ENCODE peak calls at places on chromosomes 11 and 22, in seven cellular contexts. C is upper lobe of right lung, I is hepatocyte, T is neural progenitor cell, E is DND-41, A is PC-3, O is lung. Q is an unnamed sample.

GRCh38 chr11:83641511-83641910 is 355.3 kb upstream of the CCDC90B start:
- DNase-seq in C (no peak), I (peak; percentile 82), T (peak; percentile 48), E (no peak), A (no peak), O (no peak), Q (peak; percentile 60)

GRCh38 chr11:697028-697491 is 1.4 kb downstream of the TMEM80 start:
- DNase-seq in C (no peak), I (peak; percentile 36), T (no peak), E (no peak), A (peak; percentile 42), O (no peak), Q (no peak)

GRCh38 chr11:83054001-83054400 is 17.7 kb downstream of the RAB30 start:
- DNase-seq in C (no peak), I (no peak), T (no peak), E (no peak), A (no peak), O (no peak), Q (no peak)

GRCh38 chr11:10809373-10810199 is 860 bp upstream of the EIF4G2 start:
- DNase-seq in C (no peak), I (no peak), T (peak; percentile 88), E (peak; percentile 68), A (peak; percentile 63), O (no peak), Q (peak; percentile 87)

GRCh38 chr22:47101321-47101885 is 339.0 kb downstream of the TBC1D22A start:
- DNase-seq in C (no peak), I (peak; percentile 3), T (no peak), E (no peak), A (no peak), O (no peak), Q (no peak)

GRCh38 chr11:67648140-67648795 is 2.3 kb downstream of the ACY3 start:
- DNase-seq in C (peak; percentile 59), I (peak; percentile 16), T (peak; percentile 77), E (peak; percentile 81), A (no peak), O (no peak), Q (peak; percentile 90)

GRCh38 chr11:134350381-134350780 is 18.6 kb downstream of the GLB1L2 start:
- DNase-seq in C (no peak), I (no peak), T (no peak), E (no peak), A (no peak), O (no peak), Q (no peak)

GRCh38 chr11:31720225-31720624 is 90.9 kb downstream of the PAX6 start:
- DNase-seq in C (no peak), I (no peak), T (no peak), E (no peak), A (no peak), O (no peak), Q (no peak)

GRCh38 chr11:110479445-110480101 is 49.8 kb downstream of the FDX1 start:
- DNase-seq in C (no peak), I (peak; percentile 25), T (no peak), E (no peak), A (no peak), O (no peak), Q (no peak)

GRCh38 chr22:37418627-37419369 is 8.5 kb downstream of the ELFN2 start:
- DNase-seq in C (no peak), I (no peak), T (peak; percentile 52), E (no peak), A (no peak), O (peak; percentile 45), Q (peak; percentile 61)

GRCh38 chr22:39808087-39808486 is 85.5 kb downstream of the ENTHD1 start:
- DNase-seq in C (no peak), I (no peak), T (peak; percentile 58), E (peak; percentile 15), A (peak; percentile 41), O (no peak), Q (peak; percentile 85)

GRCh38 chr11:46285594-46286033 is 8.2 kb downstream of the CREB3L1 start:
- DNase-seq in C (no peak), I (no peak), T (no peak), E (no peak), A (no peak), O (no peak), Q (no peak)

GRCh38 chr11:121054266-121054665 is 30.4 kb downstream of the TBCEL start:
- DNase-seq in C (no peak), I (no peak), T (no peak), E (no peak), A (no peak), O (no peak), Q (no peak)

GRCh38 chr11:124174001-124174400 is 9.1 kb upstream of the OR10D3 start:
- DNase-seq in C (no peak), I (peak; percentile 78), T (peak; percentile 90), E (no peak), A (peak; percentile 78), O (no peak), Q (peak; percentile 71)

GRCh38 chr11:19978668-19979518 is 181.4 kb downstream of the DBX1 start:
- DNase-seq in C (peak; percentile 68), I (peak; percentile 72), T (no peak), E (no peak), A (peak; percentile 71), O (peak; percentile 70), Q (no peak)

GRCh38 chr11:24253237-24253760 is 243.6 kb upstream of the LUZP2 start:
- DNase-seq in C (no peak), I (no peak), T (no peak), E (no peak), A (no peak), O (no peak), Q (no peak)

GRCh38 chr11:7270233-7270760 is 18.6 kb downstream of the SYT9 start:
- DNase-seq in C (no peak), I (no peak), T (no peak), E (no peak), A (no peak), O (no peak), Q (no peak)

GRCh38 chr11:76614471-76615183 is 55.9 kb downstream of the LRRC32 start:
- DNase-seq in C (no peak), I (no peak), T (no peak), E (no peak), A (no peak), O (no peak), Q (peak; percentile 35)

GRCh38 chr11:123103326-123103980 is 41.5 kb upstream of the HSPA8 start:
- DNase-seq in C (no peak), I (peak; percentile 68), T (peak; percentile 62), E (peak; percentile 17), A (peak; percentile 87), O (peak; percentile 38), Q (peak; percentile 73)

GRCh38 chr11:30285416-30286121 is 37.3 kb upstream of the ARL14EP start:
- DNase-seq in C (no peak), I (no peak), T (no peak), E (no peak), A (no peak), O (no peak), Q (no peak)

GRCh38 chr11:44622190-44622650 is 56.8 kb downstream of the CD82 start:
- DNase-seq in C (peak; percentile 40), I (no peak), T (no peak), E (no peak), A (no peak), O (peak; percentile 22), Q (peak; percentile 45)

GRCh38 chr22:31085928-31086327 is 4.8 kb downstream of the SMTN start:
- DNase-seq in C (no peak), I (no peak), T (no peak), E (no peak), A (no peak), O (no peak), Q (no peak)

GRCh38 chr22:31087744-31088215 is 6.7 kb downstream of the SMTN start:
- DNase-seq in C (no peak), I (no peak), T (no peak), E (no peak), A (no peak), O (no peak), Q (no peak)

GRCh38 chr22:31085493-31085824 is 4.3 kb downstream of the SMTN start:
- DNase-seq in C (no peak), I (peak; percentile 26), T (peak; percentile 66), E (no peak), A (no peak), O (no peak), Q (peak; percentile 73)

GRCh38 chr22:31088233-31088986 is 7.3 kb downstream of the SMTN start:
- DNase-seq in C (no peak), I (peak; percentile 5), T (no peak), E (no peak), A (no peak), O (no peak), Q (no peak)

GRCh38 chr22:31086703-31087330 is 5.7 kb downstream of the SMTN start:
- DNase-seq in C (no peak), I (peak; percentile 9), T (no peak), E (no peak), A (no peak), O (no peak), Q (no peak)
- H3K4me1 ChIP-seq in C (peaks cover 37% of the 10 kb centered on the region), I (peaks cover 27% of the 10 kb centered on the region), T (peaks cover 4% of the 10 kb centered on the region), E (peaks cover 38% of the 10 kb centered on the region), A (peaks cover 30% of the 10 kb centered on the region), O (peaks cover 15% of the 10 kb centered on the region), Q (peaks cover 10% of the 10 kb centered on the region)

GRCh38 chr11:112082729-112083128 is 3.8 kb downstream of the TIMM8B start:
- DNase-seq in C (no peak), I (no peak), T (no peak), E (no peak), A (peak; percentile 64), O (no peak), Q (no peak)
- H3K27ac ChIP-seq in C (no peak overlapping the region), I (no peak overlapping the region), T (no peak overlapping the region), E (no peak overlapping the region), A (peak overlapping the region; percentile 63), O (no peak overlapping the region), Q (no peak overlapping the region)

DNA sequence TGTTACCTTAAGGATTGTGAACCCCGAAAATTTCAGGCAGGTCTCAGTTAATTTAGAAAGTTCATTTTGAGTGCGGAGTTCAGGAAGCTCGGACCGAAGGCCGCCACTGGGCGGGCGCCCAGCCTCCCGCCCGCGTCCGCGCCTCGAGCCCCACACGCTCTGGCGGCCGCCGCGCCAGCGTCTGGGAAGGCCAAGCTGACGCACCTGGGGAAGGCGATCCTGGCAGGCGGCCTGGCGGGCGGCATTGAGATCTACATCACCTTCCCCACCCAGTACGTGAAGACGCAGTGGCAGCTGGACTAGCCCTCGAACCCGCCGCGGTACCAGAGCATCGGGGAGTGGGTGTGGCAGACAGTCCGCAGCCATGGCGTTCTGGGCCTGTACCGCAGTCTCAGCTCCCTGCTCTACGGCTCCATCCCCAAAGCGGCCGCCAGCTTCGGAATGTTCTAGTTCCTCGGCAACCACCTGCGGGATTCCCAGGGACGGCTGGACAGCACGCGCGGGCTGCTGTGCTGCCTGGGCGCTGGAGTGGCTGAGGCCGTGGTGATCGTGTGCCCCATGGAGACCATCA is 79.5 kb downstream of the CCDC83 start:
- DNase-seq in C (no peak), I (no peak), T (no peak), E (no peak), A (no peak), O (no peak), Q (no peak)
- H3K4me3 ChIP-seq in C (no peak overlapping the region), I (no peak overlapping the region), T (no peak overlapping the region), E (no peak overlapping the region), A (no peak overlapping the region), O (no peak overlapping the region), Q (no peak overlapping the region)

GRCh38 chr11:93858376-93858775 is 8.0 kb upstream of the VSTM5 start:
- DNase-seq in C (no peak), I (no peak), T (no peak), E (no peak), A (no peak), O (peak; percentile 7), Q (no peak)

GRCh38 chr11:93857413-93858185 is 7.2 kb upstream of the VSTM5 start:
- DNase-seq in C (no peak), I (no peak), T (no peak), E (no peak), A (peak; percentile 22), O (peak; percentile 10), Q (peak; percentile 41)

GRCh38 chr11:93861808-93862207 is 11.4 kb upstream of the VSTM5 start:
- DNase-seq in C (no peak), I (no peak), T (no peak), E (peak; percentile 5), A (no peak), O (no peak), Q (no peak)
- H3K4me1 ChIP-seq in C (no peaks in the 10 kb centered on the region), I (no peaks in the 10 kb centered on the region), T (no peaks in the 10 kb centered on the region), E (peaks cover 5% of the 10 kb centered on the region), A (peaks cover 4% of the 10 kb centered on the region), O (no peaks in the 10 kb centered on the region), Q (peaks cover 33% of the 10 kb centered on the region)